ENCODE peak calls at places on chromosomes 4 and X, in five cellular contexts. T is neuronal stem cell, L is H9, M is mesenchymal stem cell, B is H1. R is an unnamed sample.

GRCh38 chrX:144388738-144389137 is 504.9 kb downstream of the UBE2NL start:
- DNase-seq in T (no peak), L (no peak), M (no peak), B (no peak), R (no peak)

GRCh38 chr4:72568959-72569718 is at the start of gene ADAMTS3:
- DNase-seq in T (peak; percentile 76), L (peak; percentile 90), M (peak; percentile 77), B (peak; percentile 86), R (peak; percentile 64)

GRCh38 chr4:66564901-66565648 is 894.8 kb upstream of the EPHA5 start:
- DNase-seq in T (no peak), L (no peak), M (peak; percentile 83), B (no peak), R (no peak)

GRCh38 chrX:100995469-100995868 is 26.0 kb downstream of the ARL13A start:
- DNase-seq in T (no peak), L (no peak), M (peak; percentile 84), B (no peak), R (peak; percentile 51)

GRCh38 chr4:47662975-47663374 is 174.9 kb downstream of the CORIN start:
- DNase-seq in T (no peak), L (no peak), M (no peak), B (no peak), R (peak; percentile 50)

GRCh38 chr4:14301993-14302392 is 674.5 kb upstream of the BOD1L1 start:
- DNase-seq in T (no peak), L (no peak), M (no peak), B (no peak), R (no peak)

GRCh38 chrX:154731881-154732280 is 19.0 kb downstream of the GAB3 start:
- DNase-seq in T (no peak), L (no peak), M (peak; percentile 62), B (no peak), R (peak; percentile 83)

GRCh38 chr4:2837904-2838496 is 5.6 kb upstream of the ADD1 start:
- DNase-seq in T (no peak), L (no peak), M (no peak), B (no peak), R (no peak)

GRCh38 chr4:70531981-70532380 is 13.6 kb downstream of the AMTN start:
- DNase-seq in T (no peak), L (no peak), M (no peak), B (no peak), R (peak; percentile 2)

GRCh38 chrX:124242160-124242559 is 90.3 kb upstream of the TEX13D start:
- DNase-seq in T (no peak), L (no peak), M (no peak), B (no peak), R (no peak)

GRCh38 chr4:55175779-55176231 is 50.4 kb upstream of the KDR start:
- DNase-seq in T (no peak), L (no peak), M (peak; percentile 80), B (no peak), R (peak; percentile 55)

GRCh38 chr4:151173751-151174325 is 74.4 kb downstream of the RPS3A start:
- DNase-seq in T (no peak), L (no peak), M (peak; percentile 40), B (no peak), R (no peak)

GRCh38 chr4:132227349-132228165 is 921.5 kb upstream of the PCDH10 start:
- DNase-seq in T (no peak), L (peak; percentile 82), M (peak; percentile 78), B (peak; percentile 86), R (peak; percentile 66)

GRCh38 chr4:16643852-16644251 is 254.6 kb downstream of the LDB2 start:
- DNase-seq in T (no peak), L (no peak), M (no peak), B (no peak), R (no peak)

GRCh38 chr4:100948911-100949310 is 398.4 kb downstream of the PPP3CA start:
- DNase-seq in T (no peak), L (no peak), M (peak; percentile 4), B (no peak), R (no peak)

GRCh38 chr4:53595204-53595603 is 3.9 kb upstream of the LNX1 start:
- DNase-seq in T (no peak), L (no peak), M (no peak), B (no peak), R (no peak)

GRCh38 chr4:13160906-13161305 is 323.2 kb downstream of the RAB28 start:
- DNase-seq in T (no peak), L (no peak), M (no peak), B (no peak), R (no peak)

GRCh38 chrX:131405497-131405896 is 116.4 kb upstream of the IGSF1 start:
- DNase-seq in T (no peak), L (no peak), M (no peak), B (no peak), R (no peak)

GRCh38 chr4:48904541-48905142 is 1.9 kb downstream of the OCIAD2 start:
- DNase-seq in T (no peak), L (no peak), M (peak; percentile 4), B (no peak), R (peak; percentile 91)

GRCh38 chr4:119746951-119747350 is 118.3 kb upstream of the PDE5A start:
- DNase-seq in T (no peak), L (no peak), M (no peak), B (no peak), R (no peak)

GRCh38 chr4:61210186-61210939 is 10.2 kb downstream of the ADGRL3 start:
- DNase-seq in T (peak; percentile 86), L (no peak), M (peak; percentile 1), B (no peak), R (no peak)

GRCh38 chrX:134548257-134548732 is 88.3 kb downstream of the HPRT1 start:
- DNase-seq in T (no peak), L (no peak), M (peak; percentile 31), B (no peak), R (no peak)

GRCh38 chrX:140815868-140816267 is 106.3 kb downstream of the LINC00632 start:
- DNase-seq in T (no peak), L (no peak), M (no peak), B (no peak), R (peak; percentile 0)

GRCh38 chr4:87009095-87009648 is 74.4 kb downstream of the AFF1 start:
- DNase-seq in T (no peak), L (no peak), M (no peak), B (no peak), R (no peak)
- H3K4ac ChIP-seq in T (no peak overlapping the region), L (no peak overlapping the region), M (no peak overlapping the region), B (no peak overlapping the region), R (no peak overlapping the region)

GRCh38 chrX:41145920-41146608 is 60.8 kb downstream of the USP9X start:
- DNase-seq in T (no peak), L (no peak), M (peak; percentile 82), B (no peak), R (peak; percentile 3)

GRCh38 chrX:41150043-41150442 is 64.8 kb downstream of the USP9X start:
- DNase-seq in T (no peak), L (no peak), M (no peak), B (no peak), R (no peak)

GRCh38 chrX:41144873-41145272 is 59.6 kb downstream of the USP9X start:
- DNase-seq in T (no peak), L (no peak), M (no peak), B (no peak), R (no peak)

GRCh38 chrX:41152221-41152620 is 67.0 kb downstream of the USP9X start:
- DNase-seq in T (no peak), L (no peak), M (no peak), B (no peak), R (no peak)

GRCh38 chrX:41148553-41148952 is 63.3 kb downstream of the USP9X start:
- DNase-seq in T (no peak), L (no peak), M (peak; percentile 70), B (no peak), R (peak; percentile 38)
- H2BK12ac ChIP-seq in T (no peak overlapping the region), L (no peak overlapping the region), M (no peak overlapping the region), B (no peak overlapping the region), R (no peak overlapping the region)

DNA sequence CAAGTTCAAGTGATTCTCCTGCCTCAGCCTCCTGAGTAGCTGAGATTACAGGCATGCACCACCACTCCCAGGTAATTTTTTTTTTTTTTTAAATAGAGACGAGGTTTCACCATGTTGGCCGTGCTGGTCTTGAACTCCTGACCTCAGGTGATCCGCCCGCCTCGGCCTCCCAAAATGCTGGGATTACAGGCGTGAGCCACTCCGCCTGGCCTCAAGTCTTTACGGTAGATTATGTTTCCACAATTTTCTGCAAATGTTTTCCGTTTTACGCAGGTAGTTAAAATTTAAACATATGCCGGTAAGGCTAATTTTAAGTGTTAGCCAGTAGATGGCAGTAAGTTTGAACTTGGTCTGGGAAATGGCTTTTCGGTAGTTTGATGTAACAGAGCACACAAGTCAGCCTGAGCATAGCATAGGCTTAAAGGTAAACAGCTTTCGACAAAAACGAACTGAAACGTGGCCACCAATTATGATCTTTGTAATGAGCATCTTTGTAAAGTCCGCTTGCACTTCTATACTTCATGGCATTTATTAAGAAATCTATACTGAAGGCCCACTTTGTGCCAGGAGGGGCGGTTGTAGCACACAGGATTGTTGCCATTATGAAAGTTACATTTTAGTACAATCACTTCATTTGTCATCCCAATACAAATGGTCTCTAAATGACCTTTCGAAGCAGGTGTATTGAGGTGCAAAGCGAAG is 31.1 kb downstream of the CCKAR start:
- DNase-seq in T (peak; percentile 5), L (no peak), M (peak; percentile 62), B (no peak), R (peak; percentile 69)
- H3K4ac ChIP-seq in T (no peak overlapping the region), L (no peak overlapping the region), M (no peak overlapping the region), B (no peak overlapping the region), R (no peak overlapping the region)

GRCh38 chr4:7024336-7024890 is 18.8 kb upstream of the TADA2B start:
- DNase-seq in T (no peak), L (no peak), M (no peak), B (no peak), R (no peak)
- H2BK12ac ChIP-seq in T (no peak overlapping the region), L (no peak overlapping the region), M (peak overlapping the region; percentile 45), B (no peak overlapping the region), R (no peak overlapping the region)

GRCh38 chr4:1211371-1211770 is 37.6 kb downstream of the CTBP1 start:
- DNase-seq in T (no peak), L (no peak), M (no peak), B (no peak), R (no peak)
- H3K4ac ChIP-seq in T (no peak overlapping the region), L (no peak overlapping the region), M (peak overlapping the region; percentile 47), B (no peak overlapping the region), R (no peak overlapping the region)

DNA sequence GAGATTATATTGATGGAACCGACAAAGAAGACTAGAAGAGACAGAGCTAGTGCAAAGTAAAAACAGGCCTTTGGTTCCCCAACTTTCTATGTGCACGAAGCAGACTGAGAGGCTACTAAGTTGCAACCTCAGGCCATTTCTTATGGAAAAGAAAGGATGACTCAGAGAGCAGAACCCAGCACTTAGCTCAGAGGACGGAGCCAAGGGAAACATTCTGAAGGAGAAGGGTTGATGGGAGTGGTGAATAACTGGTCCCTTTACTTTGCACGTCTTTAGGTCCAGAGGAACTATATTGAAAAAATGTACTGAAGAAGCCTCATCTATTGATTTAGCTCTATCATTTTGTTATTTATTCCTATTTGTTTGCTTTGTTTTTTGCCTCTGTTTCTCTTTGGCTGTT is 182.1 kb downstream of the CPE start:
- DNase-seq in T (no peak), L (no peak), M (no peak), B (no peak), R (no peak)
- H2BK12ac ChIP-seq in T (no peak overlapping the region), L (no peak overlapping the region), M (no peak overlapping the region), B (no peak overlapping the region), R (no peak overlapping the region)

GRCh38 chr4:156344397-156344796 is 390.7 kb upstream of the CTSO start:
- DNase-seq in T (no peak), L (no peak), M (no peak), B (no peak), R (no peak)

GRCh38 chr4:156346959-156347385 is 393.3 kb upstream of the CTSO start:
- DNase-seq in T (no peak), L (peak; percentile 32), M (no peak), B (no peak), R (no peak)

GRCh38 chr4:156347412-156348075 is 393.9 kb upstream of the CTSO start:
- DNase-seq in T (no peak), L (no peak), M (peak; percentile 68), B (no peak), R (peak; percentile 57)
- H3K4ac ChIP-seq in T (no peak overlapping the region), L (no peak overlapping the region), M (no peak overlapping the region), B (no peak overlapping the region), R (peak overlapping the region; percentile 88)

R was measured in trophoblast cell.